ENCODE peak calls at places on chromosomes 12 and 14, in six cellular contexts. U is epithelial cell of esophagus; G is AG09309; Z is endothelial cell; D is activated CD8-positive, alpha-beta T cell treated with anti-CD3 and anti-CD28 coated beads for 36 hours; K is BJ. J is an unnamed sample.

GRCh38 chr12:78959556-78959955 is 95.0 kb downstream of the SYT1 start:
- DNase-seq in U (no peak), G (no peak), Z (no peak), D (no peak), K (no peak), J (no peak)

GRCh38 chr14:22189873-22190272 is 399.2 kb downstream of the DAD1 start:
- DNase-seq in Z (no peak), K (no peak), G (no peak), D (no peak), U (no peak), J (no peak)

GRCh38 chr12:25213338-25213737 is 18.3 kb downstream of the ETFRF1 start:
- DNase-seq in G (no peak), D (no peak), K (no peak), Z (no peak), U (no peak), J (no peak)

GRCh38 chr12:94140556-94140955 is 7.8 kb upstream of the PLXNC1 start:
- DNase-seq in G (no peak), D (peak), K (no peak), U (no peak), Z (peak), J (no peak)

GRCh38 chr12:105289114-105289904 is 41.2 kb upstream of the C12orf75 start:
- DNase-seq in D (no peak), U (peak), Z (no peak), G (no peak), K (peak), J (no peak)

GRCh38 chr12:28937196-28937595 is 211.9 kb upstream of the FAR2 start:
- DNase-seq in G (no peak), U (peak), D (no peak), K (no peak), Z (no peak), J (peak)

GRCh38 chr12:20410746-20411145 is 42.4 kb downstream of the PDE3A start:
- DNase-seq in Z (no peak), G (no peak), K (no peak), D (no peak), U (no peak), J (no peak)

GRCh38 chr14:33063521-33063920 is 124.8 kb downstream of the NPAS3 start:
- DNase-seq in Z (no peak), K (no peak), D (no peak), U (no peak), G (no peak), J (no peak)

GRCh38 chr12:93860659-93861373 is 183.6 kb downstream of the CRADD start:
- DNase-seq in K (no peak), Z (no peak), G (no peak), D (no peak), U (no peak), J (no peak)

GRCh38 chr12:129212221-129212630 is 358.9 kb downstream of the GLT1D1 start:
- DNase-seq in Z (no peak), K (no peak), G (no peak), U (no peak), D (no peak), J (no peak)

GRCh38 chr14:97262336-97262735 is 465.2 kb downstream of the VRK1 start:
- DNase-seq in G (no peak), K (no peak), D (no peak), Z (no peak), U (peak), J (no peak)

GRCh38 chr12:29569392-29569791 is 71.9 kb upstream of the OVCH1 start:
- DNase-seq in Z (no peak), U (no peak), D (no peak), K (no peak), G (no peak), J (no peak)

GRCh38 chr12:76706761-76707160 is 57.2 kb upstream of the ZDHHC17 start:
- DNase-seq in G (no peak), U (no peak), K (no peak), Z (no peak), D (no peak), J (no peak)

GRCh38 chr14:99468836-99469592 is 11.6 kb downstream of the SETD3 start:
- DNase-seq in G (no peak), D (no peak), U (no peak), Z (no peak), K (no peak), J (no peak)

GRCh38 chr14:60008042-60008441 is 83.7 kb upstream of the PCNX4 start:
- DNase-seq in D (no peak), K (no peak), G (no peak), Z (no peak), U (peak), J (no peak)

GRCh38 chr12:11769723-11770514 is 120.4 kb downstream of the ETV6 start:
- DNase-seq in D (peak), Z (no peak), G (no peak), K (no peak), U (no peak), J (no peak)

GRCh38 chr12:38159092-38159551 is 157.5 kb upstream of the ALG10B start:
- DNase-seq in K (no peak), Z (no peak), U (no peak), G (no peak), D (no peak), J (no peak)

GRCh38 chr14:84975503-84975902 is 554.4 kb upstream of the FLRT2 start:
- DNase-seq in K (no peak), U (no peak), Z (no peak), G (no peak), D (no peak), J (no peak)

GRCh38 chr12:109169262-109169661 is 52.9 kb downstream of the ACACB start:
- DNase-seq in D (no peak), K (no peak), U (no peak), G (no peak), Z (no peak), J (no peak)

GRCh38 chr14:58638231-58639205 is 756 bp downstream of the DACT1 start:
- DNase-seq in Z (no peak), K (no peak), U (peak), G (no peak), D (peak), J (no peak)

GRCh38 chr12:71371132-71371531 is 68.5 kb upstream of the LGR5 start:
- DNase-seq in U (no peak), Z (no peak), K (no peak), D (no peak), G (no peak), J (no peak)

GRCh38 chr12:105167346-105167745 is 59.8 kb downstream of the WASHC4 start:
- DNase-seq in U (no peak), D (no peak), K (peak), Z (no peak), G (peak), J (no peak)

GRCh38 chr12:52975204-52975603 is 26.3 kb downstream of the KRT18 start:
- DNase-seq in D (no peak), K (no peak), G (no peak), Z (no peak), U (no peak), J (no peak)

GRCh38 chr14:88630565-88630964 is 67.7 kb downstream of the ZC3H14 start:
- DNase-seq in U (peak), G (peak), K (peak), D (no peak), Z (no peak), J (no peak)

GRCh38 chr14:96581902-96582640 is 79.9 kb downstream of the PAPOLA start:
- DNase-seq in G (no peak), Z (no peak), D (no peak), U (no peak), K (no peak), J (no peak)

GRCh38 chr14:78170203-78170602 is at the start of gene NRXN3:
- DNase-seq in U (peak), Z (peak), K (no peak), D (no peak), G (no peak), J (no peak)

GRCh38 chr14:52678591-52678990 is 16.8 kb downstream of the ERO1A start:
- DNase-seq in U (peak), Z (no peak), D (no peak), K (no peak), G (no peak), J (no peak)

GRCh38 chr12:55679691-55680090 is 28.0 kb downstream of the ITGA7 start:
- DNase-seq in K (no peak), U (no peak), G (no peak), D (no peak), Z (no peak), J (no peak)

GRCh38 chr12:55684761-55685370 is 22.8 kb downstream of the ITGA7 start:
- DNase-seq in Z (no peak), G (no peak), D (no peak), U (no peak), K (no peak), J (no peak)

GRCh38 chr12:55683676-55684075 is 24.0 kb downstream of the ITGA7 start:
- DNase-seq in K (no peak), D (no peak), Z (no peak), G (no peak), U (no peak), J (no peak)

GRCh38 chr12:55682087-55682796 is 25.5 kb downstream of the ITGA7 start:
- DNase-seq in K (no peak), D (no peak), U (no peak), Z (no peak), G (no peak), J (no peak)

DNA sequence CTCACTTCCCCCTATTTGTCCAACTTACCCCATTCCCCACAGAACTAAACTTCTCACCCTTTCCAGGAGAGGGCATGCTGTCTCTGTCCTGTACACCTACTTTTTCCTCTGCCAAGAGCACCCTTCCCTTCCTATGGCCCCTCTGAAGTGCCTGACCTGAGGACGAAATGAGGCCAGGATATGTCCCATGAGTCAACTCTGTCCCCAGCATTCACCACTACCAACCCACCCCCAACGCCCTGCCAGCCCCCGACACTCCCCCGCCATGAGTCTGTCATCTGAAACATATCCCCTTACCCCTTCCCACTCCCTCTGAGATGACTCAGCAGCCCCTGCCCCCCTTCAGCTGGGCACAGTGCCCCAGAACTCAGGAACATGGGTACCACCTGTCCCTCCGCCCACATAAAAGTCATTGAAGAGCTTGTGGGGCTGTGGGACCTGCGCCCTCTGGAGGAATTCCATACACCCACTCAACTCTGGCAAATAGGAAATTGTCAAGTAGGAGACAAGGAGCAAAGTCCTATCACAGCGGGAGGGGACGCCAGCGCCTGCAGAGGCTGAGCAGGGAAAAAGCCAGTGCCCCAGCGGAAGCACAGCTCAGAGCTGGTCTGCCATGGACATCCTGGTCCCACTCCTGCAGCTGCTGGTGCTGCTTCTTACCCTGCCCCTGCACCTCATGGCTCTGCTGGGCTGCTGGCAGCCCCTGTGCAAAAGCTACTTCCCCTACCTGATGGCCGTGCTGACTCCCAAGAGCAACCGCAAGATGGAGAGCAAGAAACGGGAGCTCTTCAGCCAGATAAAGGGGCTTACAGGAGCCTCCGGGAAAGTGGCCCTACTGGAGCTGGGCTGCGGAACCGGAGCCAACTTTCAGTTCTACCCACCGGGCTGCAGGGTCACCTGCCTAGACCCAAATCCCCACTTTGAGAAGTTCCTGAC is 26.3 kb downstream of the ITGA7 start:
- DNase-seq in U (peak), K (no peak), G (no peak), D (peak), Z (peak), J (no peak)
- TF ChIP-seq CTCF in U (peak), K (peak), G (peak), D (no peak), Z (no peak), J (peak)

GRCh38 chr12:95385246-95385645 is 88.7 kb upstream of the METAP2 start:
- DNase-seq in U (peak), D (no peak), K (no peak), G (peak), Z (no peak), J (no peak)
- TF ChIP-seq CTCF in U (no peak), D (no peak), K (no peak), G (no peak), Z (no peak), J (no peak)

GRCh38 chr12:16449459-16449858 is 102.0 kb downstream of the MGST1 start:
- DNase-seq in U (no peak), K (no peak), Z (no peak), D (no peak), G (no peak), J (no peak)
- TF ChIP-seq CTCF in U (no peak), K (no peak), Z (no peak), D (no peak), G (no peak), J (no peak)

GRCh38 chr12:41514907-41515306 is 326.8 kb downstream of the PDZRN4 start:
- DNase-seq in D (peak), G (no peak), U (no peak), Z (peak), K (no peak), J (no peak)
- TF ChIP-seq CTCF in D (no peak), G (no peak), U (no peak), Z (no peak), K (peak), J (peak)

DNA sequence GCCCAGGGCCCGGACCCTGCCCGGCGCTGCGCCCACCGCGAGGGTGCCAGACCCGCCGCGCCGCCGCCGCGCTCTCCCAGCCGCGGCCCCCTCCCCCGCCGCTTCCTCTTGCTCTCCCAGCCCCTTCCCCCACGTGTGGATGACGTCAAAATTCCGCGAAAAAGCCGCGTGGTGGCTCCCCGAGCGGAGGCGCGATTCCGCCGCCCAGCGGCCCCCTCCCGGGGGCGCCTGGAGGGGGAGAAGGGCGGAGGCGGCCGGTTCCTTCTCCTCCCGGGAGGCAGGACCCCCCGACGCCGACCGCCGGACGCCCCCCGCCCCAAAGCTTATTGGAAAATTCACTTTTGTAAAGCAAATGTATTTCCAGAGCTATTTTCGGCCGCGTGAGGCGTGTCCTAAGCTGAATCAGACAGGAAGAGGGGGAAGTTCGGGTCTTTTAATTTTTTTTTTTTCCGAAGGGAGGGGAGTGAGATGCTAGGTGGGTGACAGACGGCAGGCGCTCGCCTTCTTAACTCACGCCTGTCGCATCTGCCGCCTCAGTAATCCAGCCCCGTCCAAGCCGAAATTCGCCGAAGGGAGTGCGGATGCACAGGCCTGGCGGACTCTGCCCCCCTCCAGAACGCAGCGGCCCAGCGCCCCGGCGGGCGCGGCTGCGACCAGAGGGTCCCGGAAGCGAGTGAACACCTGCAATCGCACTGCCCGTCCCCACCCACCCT is 4.1 kb upstream of the CCND2 start:
- DNase-seq in D (peak), Z (peak), K (no peak), G (no peak), U (peak), J (no peak)
- TF ChIP-seq CTCF in D (peak), Z (no peak), K (no peak), G (no peak), U (no peak), J (no peak)

GRCh38 chr14:102209224-102209966 is 69.7 kb downstream of the WDR20 start:
- DNase-seq in Z (no peak), G (no peak), K (no peak), U (peak), D (no peak), J (no peak)
- TF ChIP-seq CTCF in Z (no peak), G (peak), K (peak), U (peak), D (no peak), J (peak)

DNA sequence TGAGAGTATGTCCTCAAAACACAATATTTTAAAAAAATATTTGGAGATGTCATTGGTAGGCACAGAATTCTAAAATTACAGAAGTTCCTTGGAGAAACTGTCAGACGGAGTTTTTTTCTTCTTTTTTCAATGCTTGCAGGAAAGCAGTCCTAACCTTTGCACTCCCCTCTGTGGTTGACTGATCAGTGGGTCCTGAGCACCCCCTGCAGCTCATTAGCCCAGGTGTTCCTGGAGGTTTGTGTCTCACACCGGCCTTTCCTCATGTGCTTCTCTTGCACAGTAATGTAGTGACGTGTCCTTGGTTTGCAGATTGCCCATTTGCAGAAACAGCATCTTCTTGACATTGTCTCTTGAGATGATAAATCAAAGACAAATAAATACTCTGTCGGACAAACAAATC is 513.0 kb downstream of the TMEM121 start:
- DNase-seq in U (no peak), D (peak), K (no peak), Z (no peak), G (no peak), J (no peak)
- TF ChIP-seq CTCF in U (no peak), D (peak), K (no peak), Z (no peak), G (no peak), J (no peak)

GRCh38 chr14:41586237-41586636 is 20.4 kb upstream of the LRFN5 start:
- DNase-seq in U (no peak), D (no peak), K (no peak), G (no peak), Z (no peak), J (no peak)
- TF ChIP-seq CTCF in U (no peak), D (no peak), K (no peak), G (no peak), Z (no peak), J (no peak)

GRCh38 chr14:74800780-74801179 is 37.7 kb downstream of the YLPM1 start:
- DNase-seq in Z (no peak), U (no peak), G (no peak), K (no peak), D (no peak), J (no peak)

GRCh38 chr14:74799765-74800164 is 36.6 kb downstream of the YLPM1 start:
- DNase-seq in K (no peak), G (no peak), Z (no peak), D (no peak), U (no peak), J (no peak)

GRCh38 chr14:74801396-74801795 is 38.3 kb downstream of the YLPM1 start:
- DNase-seq in U (no peak), D (no peak), K (no peak), G (no peak), Z (no peak), J (no peak)

GRCh38 chr14:74804219-74804825 is 41.2 kb downstream of the YLPM1 start:
- DNase-seq in K (peak), G (peak), Z (peak), U (peak), D (peak), J (peak)
- TF ChIP-seq CTCF in K (peak), G (peak), Z (peak), U (peak), D (peak), J (peak)